ENCODE peak calls at places on chromosomes 7 and 10, in five cellular contexts. E is endothelial cell of umbilical vein, G is H1, Q is heart left ventricle, V is sigmoid colon. Z is an unnamed sample.
A peak's percentile ranks its signal among the peaks of the same experiment; 100 is the strongest.

GRCh38 chr7:41093141-41093540 is 609.7 kb downstream of the INHBA start:
- DNase-seq in E (no peak), G (no peak), Q (no peak), V (no peak), Z (no peak)

GRCh38 chr10:124461642-124462347 is at the start of gene LHPP:
- DNase-seq in E (peak; percentile 85), G (peak; percentile 92), Q (peak; percentile 85), V (peak; percentile 89), Z (peak; percentile 96)

GRCh38 chr7:18828333-18829100 is 288.9 kb downstream of the TWIST1 start:
- DNase-seq in E (peak; percentile 55), G (no peak), Q (no peak), V (no peak), Z (no peak)

GRCh38 chr10:34748357-34748756 is 66.7 kb downstream of the PARD3 start:
- DNase-seq in E (no peak), G (no peak), Q (no peak), V (no peak), Z (no peak)

GRCh38 chr10:30188567-30189253 is 129.3 kb upstream of the JCAD start:
- DNase-seq in E (no peak), G (no peak), Q (peak; percentile 30), V (no peak), Z (no peak)

GRCh38 chr7:27900006-27900405 is 160.0 kb downstream of the TAX1BP1 start:
- DNase-seq in E (no peak), G (no peak), Q (no peak), V (no peak), Z (no peak)

GRCh38 chr10:61376377-61376776 is 76.8 kb downstream of the TMEM26 start:
- DNase-seq in E (no peak), G (no peak), Q (no peak), V (no peak), Z (no peak)

GRCh38 chr10:31928531-31929259 is at the start of gene ARHGAP12:
- DNase-seq in E (peak; percentile 89), G (peak; percentile 97), Q (peak; percentile 92), V (peak; percentile 95), Z (peak; percentile 91)

GRCh38 chr7:7821517-7821916 is 103.1 kb upstream of the RPA3 start:
- DNase-seq in E (no peak), G (no peak), Q (no peak), V (no peak), Z (no peak)

GRCh38 chr7:67896721-67897120 is 900.1 kb downstream of the TYW1 start:
- DNase-seq in E (no peak), G (no peak), Q (no peak), V (no peak), Z (no peak)

GRCh38 chr10:46326066-46326465 is 39.3 kb downstream of the ANTXRL start:
- DNase-seq in E (no peak), G (no peak), Q (no peak), V (no peak), Z (no peak)

GRCh38 chr7:142868881-142869415 is 14.1 kb downstream of the EPHB6 start:
- DNase-seq in E (no peak), G (peak; percentile 19), Q (no peak), V (no peak), Z (no peak)

GRCh38 chr10:31171402-31172120 is 139.9 kb upstream of the ZNF438 start:
- DNase-seq in E (no peak), G (no peak), Q (no peak), V (no peak), Z (no peak)

GRCh38 chr7:151342811-151343210 is 1.2 kb downstream of the NUB1 start:
- DNase-seq in E (no peak), G (peak; percentile 35), Q (no peak), V (no peak), Z (no peak)

GRCh38 chr7:127383123-127383835 is 9.2 kb downstream of the ZNF800 start:
- DNase-seq in E (peak; percentile 9), G (no peak), Q (no peak), V (no peak), Z (no peak)

GRCh38 chr7:144691240-144691639 is 144.6 kb downstream of the TPK1 start:
- DNase-seq in E (no peak), G (no peak), Q (no peak), V (no peak), Z (no peak)

GRCh38 chr7:28572321-28573058 is 160.2 kb downstream of the CREB5 start:
- DNase-seq in E (no peak), G (no peak), Q (no peak), V (no peak), Z (no peak)

GRCh38 chr10:31650010-31650409 is 278.6 kb downstream of the ARHGAP12 start:
- DNase-seq in E (peak; percentile 95), G (no peak), Q (peak; percentile 87), V (peak; percentile 94), Z (peak; percentile 94)

GRCh38 chr10:90856964-90857634 is 740 bp downstream of the HTR7 start:
- DNase-seq in E (no peak), G (peak; percentile 67), Q (no peak), V (no peak), Z (no peak)

GRCh38 chr7:90384433-90384832 is 18.8 kb upstream of the CLDN12 start:
- DNase-seq in E (peak; percentile 23), G (no peak), Q (no peak), V (no peak), Z (no peak)

GRCh38 chr10:43853369-43853768 is 204.7 kb upstream of the ZNF32 start:
- DNase-seq in E (no peak), G (no peak), Q (no peak), V (no peak), Z (no peak)

GRCh38 chr7:107742678-107743566 is 1.0 kb upstream of the CBLL1 start:
- DNase-seq in E (no peak), G (no peak), Q (peak; percentile 50), V (peak; percentile 77), Z (peak; percentile 90)

GRCh38 chr10:122140941-122141623 is 130.0 kb upstream of the BTBD16 start:
- DNase-seq in E (peak; percentile 97), G (no peak), Q (peak; percentile 92), V (peak; percentile 97), Z (peak; percentile 87)

GRCh38 chr7:31710171-31710570 is 23.2 kb downstream of the PPP1R17 start:
- DNase-seq in E (no peak), G (peak; percentile 46), Q (no peak), V (no peak), Z (no peak)

GRCh38 chr10:11609492-11610093 is 1.9 kb downstream of the USP6NL start:
- DNase-seq in E (no peak), G (no peak), Q (no peak), V (no peak), Z (no peak)

GRCh38 chr10:11610151-11610854 is 1.1 kb downstream of the USP6NL start:
- DNase-seq in E (peak; percentile 55), G (no peak), Q (no peak), V (no peak), Z (no peak)

GRCh38 chr10:11610855-11611247 is 599 bp downstream of the USP6NL start:
- DNase-seq in E (no peak), G (peak; percentile 62), Q (peak; percentile 32), V (peak; percentile 72), Z (peak; percentile 21)

GRCh38 chr10:11612004-11613001 is 853 bp upstream of the USP6NL start:
- DNase-seq in E (peak; percentile 55), G (no peak), Q (no peak), V (no peak), Z (no peak)

DNA sequence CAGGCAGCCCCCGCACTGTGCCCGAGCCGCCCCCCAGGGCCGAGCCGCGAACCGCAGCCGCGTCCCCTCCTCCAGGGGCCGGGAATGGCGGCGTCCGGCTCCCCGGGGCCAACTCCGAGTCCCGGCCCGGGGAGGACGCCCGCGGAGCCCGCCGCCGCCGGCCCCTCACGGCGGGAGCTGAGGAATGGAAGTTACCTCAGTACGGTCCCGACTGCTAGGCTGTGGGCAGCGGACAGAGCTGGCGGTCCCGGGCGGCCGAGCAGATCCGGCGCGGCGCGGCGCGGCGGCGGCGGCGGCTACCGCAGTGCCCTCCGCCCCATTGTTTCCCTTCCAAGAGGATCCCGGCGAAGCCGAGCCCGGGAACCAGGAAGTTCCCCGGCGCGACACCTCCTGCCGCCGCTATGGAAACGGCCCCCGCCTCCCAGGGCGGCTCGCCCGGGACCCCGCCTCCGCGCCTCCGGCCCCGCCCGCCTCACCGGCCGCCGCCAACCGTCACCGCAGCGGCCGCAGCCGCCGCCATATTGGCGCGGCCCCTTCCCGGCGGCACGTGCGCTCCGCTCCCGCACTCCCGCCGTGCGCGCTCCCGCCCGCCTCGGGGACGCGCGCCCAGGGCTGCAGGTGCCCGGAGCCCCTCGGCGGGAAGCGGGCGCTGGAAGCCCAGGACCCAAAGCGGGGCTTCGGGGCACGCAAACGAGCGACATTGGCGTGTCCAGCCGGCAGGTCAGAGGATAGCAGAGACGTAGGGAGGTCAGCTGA is at the start of gene USP6NL:
- DNase-seq in E (peak; percentile 88), G (peak; percentile 86), Q (peak; percentile 93), V (peak; percentile 93), Z (peak; percentile 97)
- TF ChIP-seq POLR2A in E (peak; percentile 64), G (peak; percentile 76), Q (peak; percentile 81), V (no peak), Z (no peak)

DNA sequence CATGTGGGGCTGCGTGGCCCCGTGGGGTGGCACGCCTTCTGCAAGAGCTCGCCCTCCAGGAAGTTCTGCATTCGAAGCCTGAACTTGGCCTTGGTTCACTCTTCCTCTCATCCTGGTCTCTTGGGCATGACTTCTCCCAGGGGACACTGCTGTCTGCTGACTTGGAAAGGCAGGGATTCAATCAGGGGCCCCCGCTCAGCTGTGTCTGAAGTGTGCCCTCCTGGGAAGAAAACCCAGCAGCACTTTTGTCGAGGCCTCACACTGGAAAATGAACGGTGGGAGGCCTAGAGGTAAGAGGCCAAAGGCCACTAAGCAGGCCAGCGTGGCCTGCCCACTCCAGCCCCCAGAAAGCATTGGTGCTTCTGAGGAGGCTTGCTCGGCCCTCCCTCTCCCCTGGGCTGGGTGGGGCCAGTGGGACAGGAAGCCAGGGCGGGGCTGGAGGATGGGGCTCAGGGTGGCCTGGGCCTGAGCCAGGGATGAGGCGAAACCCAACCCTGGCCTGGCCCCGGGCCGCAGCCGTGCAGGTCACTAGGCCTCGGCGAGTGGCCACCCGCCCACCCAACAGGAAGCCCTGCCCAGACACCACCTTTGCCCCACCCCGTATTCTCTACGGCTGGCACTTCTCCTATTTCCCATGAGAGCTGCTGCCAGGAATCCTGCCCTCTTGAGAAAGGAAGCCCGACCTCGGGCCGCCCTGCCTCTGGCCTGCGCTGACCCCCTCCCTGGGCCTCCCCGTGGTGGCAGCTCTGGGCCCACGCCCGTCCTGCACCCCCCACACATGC is 81.1 kb downstream of the ZMIZ1 start:
- DNase-seq in E (no peak), G (no peak), Q (peak; percentile 89), V (peak; percentile 92), Z (peak; percentile 81)
- TF ChIP-seq POLR2A in E (peak; percentile 43), G (no peak), Q (peak; percentile 18), V (no peak), Z (no peak)

DNA sequence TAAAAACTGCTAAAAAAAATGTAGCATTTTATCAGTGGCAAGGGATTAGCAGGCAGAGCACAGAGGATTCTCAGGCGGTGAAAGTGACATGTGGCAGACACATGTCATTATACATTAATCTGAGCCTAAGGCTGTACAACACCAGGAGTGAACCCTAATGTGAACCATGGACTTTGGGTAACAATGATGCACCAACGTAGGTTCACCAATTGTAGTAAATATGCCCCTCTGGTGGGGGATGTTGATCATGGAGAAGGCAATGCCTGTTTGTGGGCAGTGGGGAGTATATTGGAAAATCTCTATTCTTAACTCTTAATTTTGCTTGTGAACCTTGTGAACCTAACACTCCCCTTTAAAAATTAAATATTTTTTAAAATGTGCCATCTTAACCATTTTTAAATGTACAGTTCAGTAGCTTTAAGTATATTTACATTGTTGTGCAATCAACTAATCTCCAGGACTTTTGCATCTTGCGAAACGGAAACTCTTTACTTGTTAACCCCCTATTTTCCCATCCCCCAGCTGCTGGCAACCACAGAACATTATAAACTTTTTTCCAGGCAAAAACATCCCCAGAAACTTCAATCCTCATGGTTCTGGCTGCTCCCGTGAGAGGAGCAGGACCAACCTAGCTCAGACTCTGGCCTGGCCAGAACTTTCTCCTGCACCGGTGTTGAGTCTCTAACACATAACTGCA is 29.9 kb downstream of the LRRC20 start:
- DNase-seq in E (no peak), G (no peak), Q (no peak), V (peak; percentile 17), Z (no peak)
- TF ChIP-seq POLR2A in E (no peak), G (no peak), Q (no peak), V (no peak), Z (no peak)

GRCh38 chr7:137871173-137871915 is 24.6 kb upstream of the DGKI start:
- DNase-seq in E (no peak), G (no peak), Q (no peak), V (no peak), Z (no peak)
- TF ChIP-seq POLR2A in E (no peak), G (no peak), Q (no peak), V (no peak), Z (no peak)